ENCODE peak calls at places on chromosomes 2 and 18, in nine cellular contexts. Z, X, C, K, D, G, Y, B and P are unnamed samples.

GRCh38 chr2:67079729-67080128 is 317.4 kb upstream of the ETAA1 start:
- DNase-seq in B (no peak), Y (no peak), K (no peak), X (no peak), G (no peak), D (no peak), C (no peak), Z (no peak), P (no peak)

GRCh38 chr2:188973650-188974049 is 523 bp upstream of the COL3A1 start:
- DNase-seq in K (no peak), G (no peak), Y (no peak), C (no peak), X (no peak), D (no peak), B (peak; percentile 21), Z (no peak), P (no peak)

GRCh38 chr2:65309699-65310098 is 82.1 kb downstream of the ACTR2 start:
- DNase-seq in X (no peak), B (no peak), K (no peak), C (no peak), Y (no peak), G (no peak), D (no peak), Z (no peak), P (no peak)

GRCh38 chr2:167596072-167596471 is 651.3 kb downstream of the STK39 start:
- DNase-seq in D (no peak), Z (no peak), Y (no peak), B (peak; percentile 25), G (no peak), C (no peak), K (no peak), X (no peak), P (peak; percentile 4)

GRCh38 chr2:20040489-20041172 is 10.8 kb downstream of the LAPTM4A start:
- DNase-seq in Z (no peak), X (no peak), Y (no peak), C (no peak), B (peak; percentile 55), G (no peak), D (no peak), K (no peak), P (no peak)

GRCh38 chr2:98263362-98263761 is 82.9 kb upstream of the CNGA3 start:
- DNase-seq in X (no peak), Y (no peak), G (no peak), Z (no peak), K (no peak), C (no peak), D (no peak), B (no peak), P (no peak)

GRCh38 chr2:74857725-74858124 is 23.8 kb downstream of the HK2 start:
- DNase-seq in C (no peak), Z (no peak), B (no peak), K (no peak), G (no peak), X (no peak), Y (no peak), D (no peak), P (no peak)

GRCh38 chr2:240300261-240300821 is 135.1 kb upstream of the GPC1 start:
- DNase-seq in C (no peak), X (no peak), Y (no peak), D (no peak), K (no peak), G (no peak), Z (no peak), B (no peak), P (peak; percentile 41)

GRCh38 chr18:56245856-56246575 is 392.4 kb downstream of the TXNL1 start:
- DNase-seq in B (peak; percentile 25), Z (no peak), X (no peak), C (no peak), G (no peak), Y (no peak), K (no peak), D (no peak), P (no peak)

GRCh38 chr18:48230459-48231113 is 178.6 kb downstream of the ZBTB7C start:
- DNase-seq in X (peak; percentile 55), Z (peak; percentile 18), G (peak; percentile 60), Y (no peak), C (no peak), K (peak; percentile 75), B (peak; percentile 50), D (no peak), P (peak; percentile 73)

GRCh38 chr2:144511222-144511855 is 8.6 kb downstream of the ZEB2 start:
- DNase-seq in C (no peak), B (no peak), Z (no peak), Y (no peak), G (no peak), K (no peak), X (no peak), D (no peak), P (no peak)

GRCh38 chr2:172402184-172402583 is 25.2 kb upstream of the ITGA6 start:
- DNase-seq in Y (no peak), K (no peak), C (no peak), G (no peak), Z (no peak), B (no peak), D (no peak), X (no peak), P (no peak)